ENCODE peak calls at places on chromosomes 2 and 18, in ten cellular contexts. One of them, this sample, is unnamed.

GRCh38 chr2:70141754-70142589 is 48.8 kb downstream of the C2orf42 start:
- DNase-seq in aorta: no peak
- DNase-seq in sigmoid colon: no peak
- DNase-seq in GM13977: peak; percentile 63
- DNase-seq in breast epithelium: peak; percentile 35
- DNase-seq in amygdala: peak; percentile 57
- DNase-seq in Kasumi-1: peak; percentile 53
- DNase-seq in WTC11: peak; percentile 77
- DNase-seq in germinal center: peak; percentile 56
- DNase-seq in AG09319: no peak
- DNase-seq in this sample: no peak

GRCh38 chr2:80889009-80889408 is 584.5 kb upstream of the LRRTM1 start:
- DNase-seq in aorta: no peak
- DNase-seq in sigmoid colon: no peak
- DNase-seq in GM13977: no peak
- DNase-seq in breast epithelium: no peak
- DNase-seq in amygdala: no peak
- DNase-seq in Kasumi-1: no peak
- DNase-seq in WTC11: no peak
- DNase-seq in germinal center: no peak
- DNase-seq in AG09319: no peak
- DNase-seq in this sample: no peak

GRCh38 chr18:39945076-39945475 is 2010.0 kb upstream of the PIK3C3 start:
- DNase-seq in aorta: no peak
- DNase-seq in sigmoid colon: no peak
- DNase-seq in GM13977: no peak
- DNase-seq in breast epithelium: no peak
- DNase-seq in amygdala: no peak
- DNase-seq in Kasumi-1: no peak
- DNase-seq in WTC11: no peak
- DNase-seq in germinal center: no peak
- DNase-seq in AG09319: no peak
- DNase-seq in this sample: no peak

GRCh38 chr18:62790836-62791772 is 75.8 kb downstream of the PHLPP1 start:
- DNase-seq in aorta: no peak
- DNase-seq in sigmoid colon: no peak
- DNase-seq in GM13977: no peak
- DNase-seq in breast epithelium: no peak
- DNase-seq in amygdala: no peak
- DNase-seq in Kasumi-1: no peak
- DNase-seq in WTC11: no peak
- DNase-seq in germinal center: no peak
- DNase-seq in AG09319: no peak
- DNase-seq in this sample: no peak

GRCh38 chr2:121595012-121595891 is 54.0 kb downstream of the CLASP1 start:
- DNase-seq in aorta: no peak
- DNase-seq in sigmoid colon: no peak
- DNase-seq in GM13977: no peak
- DNase-seq in breast epithelium: no peak
- DNase-seq in amygdala: no peak
- DNase-seq in Kasumi-1: no peak
- DNase-seq in WTC11: no peak
- DNase-seq in germinal center: no peak
- DNase-seq in AG09319: no peak
- DNase-seq in this sample: no peak

GRCh38 chr2:16062471-16063250 is 122.3 kb downstream of the MYCN start:
- DNase-seq in aorta: no peak
- DNase-seq in sigmoid colon: no peak
- DNase-seq in GM13977: no peak
- DNase-seq in breast epithelium: no peak
- DNase-seq in amygdala: no peak
- DNase-seq in Kasumi-1: no peak
- DNase-seq in WTC11: no peak
- DNase-seq in germinal center: no peak
- DNase-seq in AG09319: no peak
- DNase-seq in this sample: no peak

GRCh38 chr18:58394607-58395425 is 234.1 kb downstream of the ALPK2 start:
- DNase-seq in aorta: no peak
- DNase-seq in sigmoid colon: no peak
- DNase-seq in GM13977: no peak
- DNase-seq in breast epithelium: no peak
- DNase-seq in amygdala: no peak
- DNase-seq in Kasumi-1: no peak
- DNase-seq in WTC11: no peak
- DNase-seq in germinal center: no peak
- DNase-seq in AG09319: no peak
- DNase-seq in this sample: no peak

GRCh38 chr2:98463988-98464771 is 19.5 kb downstream of the INPP4A start:
- DNase-seq in aorta: no peak
- DNase-seq in sigmoid colon: peak; percentile 49
- DNase-seq in GM13977: no peak
- DNase-seq in breast epithelium: no peak
- DNase-seq in amygdala: no peak
- DNase-seq in Kasumi-1: peak; percentile 88
- DNase-seq in WTC11: no peak
- DNase-seq in germinal center: no peak
- DNase-seq in AG09319: no peak
- DNase-seq in this sample: no peak

GRCh38 chr2:238106698-238107524 is 6.8 kb downstream of the ESPNL start:
- DNase-seq in aorta: peak; percentile 72
- DNase-seq in sigmoid colon: peak; percentile 64
- DNase-seq in GM13977: no peak
- DNase-seq in breast epithelium: no peak
- DNase-seq in amygdala: no peak
- DNase-seq in Kasumi-1: no peak
- DNase-seq in WTC11: peak; percentile 73
- DNase-seq in germinal center: no peak
- DNase-seq in AG09319: no peak
- DNase-seq in this sample: peak; percentile 29

GRCh38 chr18:8654482-8655451 is 45.5 kb downstream of the RAB12 start:
- DNase-seq in aorta: no peak
- DNase-seq in sigmoid colon: no peak
- DNase-seq in GM13977: peak; percentile 65
- DNase-seq in breast epithelium: no peak
- DNase-seq in amygdala: no peak
- DNase-seq in Kasumi-1: peak; percentile 54
- DNase-seq in WTC11: no peak
- DNase-seq in germinal center: peak; percentile 51
- DNase-seq in AG09319: no peak
- DNase-seq in this sample: no peak

GRCh38 chr2:47267389-47268086 is 112.4 kb upstream of the STPG4 start:
- DNase-seq in aorta: no peak
- DNase-seq in sigmoid colon: peak; percentile 34
- DNase-seq in GM13977: no peak
- DNase-seq in breast epithelium: no peak
- DNase-seq in amygdala: no peak
- DNase-seq in Kasumi-1: no peak
- DNase-seq in WTC11: no peak
- DNase-seq in germinal center: no peak
- DNase-seq in AG09319: no peak
- DNase-seq in this sample: no peak

GRCh38 chr2:142323206-142323605 is 192.4 kb upstream of the LRP1B start:
- DNase-seq in aorta: no peak
- DNase-seq in sigmoid colon: no peak
- DNase-seq in GM13977: no peak
- DNase-seq in breast epithelium: no peak
- DNase-seq in amygdala: no peak
- DNase-seq in Kasumi-1: no peak
- DNase-seq in WTC11: no peak
- DNase-seq in germinal center: no peak
- DNase-seq in AG09319: no peak
- DNase-seq in this sample: no peak

GRCh38 chr18:13511961-13512572 is 214.3 kb downstream of the FAM210A start:
- DNase-seq in aorta: no peak
- DNase-seq in sigmoid colon: no peak
- DNase-seq in GM13977: no peak
- DNase-seq in breast epithelium: no peak
- DNase-seq in amygdala: no peak
- DNase-seq in Kasumi-1: peak; percentile 60
- DNase-seq in WTC11: no peak
- DNase-seq in germinal center: no peak
- DNase-seq in AG09319: no peak
- DNase-seq in this sample: no peak

GRCh38 chr2:17208511-17208910 is 309.7 kb downstream of the RAD51AP2 start:
- DNase-seq in aorta: no peak
- DNase-seq in sigmoid colon: no peak
- DNase-seq in GM13977: no peak
- DNase-seq in breast epithelium: no peak
- DNase-seq in amygdala: no peak
- DNase-seq in Kasumi-1: no peak
- DNase-seq in WTC11: no peak
- DNase-seq in germinal center: no peak
- DNase-seq in AG09319: no peak
- DNase-seq in this sample: no peak

GRCh38 chr2:46657042-46657504 is 177.7 kb downstream of the TMEM247 start:
- DNase-seq in aorta: no peak
- DNase-seq in sigmoid colon: peak; percentile 93
- DNase-seq in GM13977: peak; percentile 51
- DNase-seq in breast epithelium: peak; percentile 48
- DNase-seq in amygdala: no peak
- DNase-seq in Kasumi-1: peak; percentile 71
- DNase-seq in WTC11: no peak
- DNase-seq in germinal center: peak; percentile 34
- DNase-seq in AG09319: no peak
- DNase-seq in this sample: no peak

GRCh38 chr2:47528874-47529273 is 125.9 kb downstream of the MSH2 start:
- DNase-seq in aorta: no peak
- DNase-seq in sigmoid colon: no peak
- DNase-seq in GM13977: no peak
- DNase-seq in breast epithelium: no peak
- DNase-seq in amygdala: no peak
- DNase-seq in Kasumi-1: no peak
- DNase-seq in WTC11: no peak
- DNase-seq in germinal center: no peak
- DNase-seq in AG09319: no peak
- DNase-seq in this sample: peak; percentile 25

GRCh38 chr18:36112302-36112701 is 16.8 kb downstream of the SLC39A6 start:
- DNase-seq in aorta: no peak
- DNase-seq in sigmoid colon: no peak
- DNase-seq in GM13977: no peak
- DNase-seq in breast epithelium: no peak
- DNase-seq in amygdala: no peak
- DNase-seq in Kasumi-1: no peak
- DNase-seq in WTC11: no peak
- DNase-seq in germinal center: no peak
- DNase-seq in AG09319: no peak
- DNase-seq in this sample: no peak

GRCh38 chr2:148998162-148998830 is 40.2 kb upstream of the LYPD6B start:
- DNase-seq in aorta: no peak
- DNase-seq in sigmoid colon: no peak
- DNase-seq in GM13977: no peak
- DNase-seq in breast epithelium: no peak
- DNase-seq in amygdala: no peak
- DNase-seq in Kasumi-1: no peak
- DNase-seq in WTC11: no peak
- DNase-seq in germinal center: no peak
- DNase-seq in AG09319: no peak
- DNase-seq in this sample: no peak

GRCh38 chr2:135490381-135490780 is 40.6 kb downstream of the ZRANB3 start:
- DNase-seq in aorta: no peak
- DNase-seq in sigmoid colon: no peak
- DNase-seq in GM13977: no peak
- DNase-seq in breast epithelium: no peak
- DNase-seq in amygdala: no peak
- DNase-seq in Kasumi-1: no peak
- DNase-seq in WTC11: no peak
- DNase-seq in germinal center: no peak
- DNase-seq in AG09319: no peak
- DNase-seq in this sample: no peak

GRCh38 chr2:15832310-15832709 is 108.0 kb upstream of the MYCN start:
- DNase-seq in aorta: no peak
- DNase-seq in sigmoid colon: no peak
- DNase-seq in GM13977: no peak
- DNase-seq in breast epithelium: no peak
- DNase-seq in amygdala: no peak
- DNase-seq in Kasumi-1: no peak
- DNase-seq in WTC11: no peak
- DNase-seq in germinal center: no peak
- DNase-seq in AG09319: no peak
- DNase-seq in this sample: no peak

GRCh38 chr18:22544626-22545025 is 126.9 kb upstream of the CTAGE1 start:
- DNase-seq in aorta: peak; percentile 68
- DNase-seq in sigmoid colon: no peak
- DNase-seq in GM13977: no peak
- DNase-seq in breast epithelium: no peak
- DNase-seq in amygdala: no peak
- DNase-seq in Kasumi-1: no peak
- DNase-seq in WTC11: no peak
- DNase-seq in germinal center: no peak
- DNase-seq in AG09319: no peak
- DNase-seq in this sample: no peak

GRCh38 chr2:108933691-108934117 is 55.3 kb downstream of the EDAR start:
- DNase-seq in aorta: no peak
- DNase-seq in sigmoid colon: no peak
- DNase-seq in GM13977: no peak
- DNase-seq in breast epithelium: no peak
- DNase-seq in amygdala: no peak
- DNase-seq in Kasumi-1: no peak
- DNase-seq in WTC11: no peak
- DNase-seq in germinal center: no peak
- DNase-seq in AG09319: no peak
- DNase-seq in this sample: no peak

GRCh38 chr2:217947341-217948316 is 55.2 kb downstream of the TNS1 start:
- DNase-seq in aorta: no peak
- DNase-seq in sigmoid colon: peak; percentile 66
- DNase-seq in GM13977: no peak
- DNase-seq in breast epithelium: no peak
- DNase-seq in amygdala: no peak
- DNase-seq in Kasumi-1: no peak
- DNase-seq in WTC11: peak; percentile 54
- DNase-seq in germinal center: no peak
- DNase-seq in AG09319: no peak
- DNase-seq in this sample: no peak